ENCODE peak calls at places on chromosomes 11 and 22, in four cellular contexts. T is neuronal stem cell; M is activated naive CD8-positive, alpha-beta T cell treated with anti-CD3 and anti-CD28 coated beads for 36 hours; J is SHP77. R is an unnamed sample.

GRCh38 chr11:77026743-77027142 is 7.5 kb upstream of the B3GNT6 start:
- DNase-seq in T (no peak), M (no peak), J (no peak), R (no peak)

GRCh38 chr11:131870305-131870704 is 499.9 kb downstream of the NTM start:
- DNase-seq in T (no peak), M (no peak), J (no peak), R (no peak)

GRCh38 chr11:60928563-60929001 is 4.3 kb downstream of the TMEM132A start:
- DNase-seq in T (no peak), M (no peak), J (no peak), R (no peak)

GRCh38 chr11:34738237-34738636 is 117.3 kb downstream of the EHF start:
- DNase-seq in T (no peak), M (no peak), J (no peak), R (no peak)

GRCh38 chr22:27801197-27801615 is 350 bp downstream of the MN1 start:
- DNase-seq in T (peak; percentile 57), M (peak; percentile 42), J (no peak), R (no peak)

GRCh38 chr11:83573097-83573496 is 286.9 kb upstream of the CCDC90B start:
- DNase-seq in T (no peak), M (no peak), J (no peak), R (no peak)

GRCh38 chr11:60989108-60989650 is 17.7 kb downstream of the CD6 start:
- DNase-seq in T (no peak), M (no peak), J (no peak), R (no peak)

GRCh38 chr11:128521697-128522062 is 65.7 kb downstream of the ETS1 start:
- DNase-seq in T (no peak), M (no peak), J (no peak), R (peak; percentile 78)

GRCh38 chr22:49838771-49839717 is 11.4 kb upstream of the BRD1 start:
- DNase-seq in T (no peak), M (peak; percentile 88), J (no peak), R (no peak)

GRCh38 chr11:23252426-23252825 is 392.2 kb upstream of the CCDC179 start:
- DNase-seq in T (no peak), M (no peak), J (no peak), R (no peak)

GRCh38 chr11:113628912-113629311 is 77.2 kb downstream of the TMPRSS5 start:
- DNase-seq in T (peak; percentile 17), M (no peak), J (no peak), R (no peak)

GRCh38 chr11:66001941-66002647 is at the start of the genes BANF1 and EIF1AD:
- DNase-seq in T (peak; percentile 98), M (peak; percentile 93), J (peak; percentile 100), R (peak; percentile 95)

GRCh38 chr11:127369301-127369968 is 368.9 kb upstream of the KIRREL3 start:
- DNase-seq in T (no peak), M (no peak), J (no peak), R (no peak)

GRCh38 chr11:76566811-76567210 is 103.7 kb downstream of the LRRC32 start:
- DNase-seq in T (no peak), M (no peak), J (no peak), R (no peak)

GRCh38 chr11:26331911-26332571 is at the start of gene ANO3:
- DNase-seq in T (peak; percentile 91), M (peak; percentile 21), J (peak; percentile 73), R (peak; percentile 78)

GRCh38 chr11:74923125-74923524 is 25.8 kb downstream of the XRRA1 start:
- DNase-seq in T (no peak), M (no peak), J (no peak), R (no peak)

GRCh38 chr22:37218771-37219411 is 6.6 kb upstream of the SSTR3 start:
- DNase-seq in T (no peak), M (peak; percentile 81), J (no peak), R (no peak)

GRCh38 chr11:70322653-70323052 is 52.2 kb downstream of the PPFIA1 start:
- DNase-seq in T (no peak), M (no peak), J (no peak), R (no peak)

GRCh38 chr11:35096737-35097136 is 42.2 kb upstream of the CD44 start:
- DNase-seq in T (no peak), M (no peak), J (no peak), R (no peak)

GRCh38 chr11:118530683-118531596 is at the start of gene TMEM25:
- DNase-seq in T (peak; percentile 62), M (peak; percentile 85), J (peak; percentile 59), R (peak; percentile 57)

GRCh38 chr11:24132471-24132870 is 364.4 kb upstream of the LUZP2 start:
- DNase-seq in T (no peak), M (no peak), J (no peak), R (no peak)

GRCh38 chr11:67506426-67507032 is 1.4 kb upstream of the PITPNM1 start:
- DNase-seq in T (no peak), M (no peak), J (no peak), R (no peak)

GRCh38 chr11:10373929-10374328 is 69.1 kb downstream of the ADM start:
- DNase-seq in T (no peak), M (no peak), J (no peak), R (no peak)

GRCh38 chr22:49049691-49050090 is 778.0 kb downstream of the BRD1 start:
- DNase-seq in T (no peak), M (no peak), J (no peak), R (no peak)

GRCh38 chr22:19174106-19175025 is 4.2 kb downstream of the SLC25A1 start:
- DNase-seq in T (no peak), M (no peak), J (no peak), R (no peak)

GRCh38 chr11:72789493-72790131 is 4.2 kb downstream of the STARD10 start:
- DNase-seq in T (no peak), M (no peak), J (no peak), R (no peak)

GRCh38 chr11:38156495-38157146 is 1558.6 kb upstream of the RAG2 start:
- DNase-seq in T (no peak), M (no peak), J (no peak), R (no peak)

GRCh38 chr11:112343368-112344039 is 82.8 kb upstream of the PLET1 start:
- DNase-seq in T (no peak), M (no peak), J (peak; percentile 38), R (peak; percentile 68)

GRCh38 chr11:3193373-3194015 is 25.1 kb downstream of the MRGPRG start:
- DNase-seq in T (no peak), M (no peak), J (no peak), R (no peak)

GRCh38 chr11:26944866-26945664 is 48.8 kb upstream of the FIBIN start:
- DNase-seq in T (no peak), M (no peak), J (no peak), R (no peak)

GRCh38 chr11:127620660-127621059 is 620.1 kb upstream of the KIRREL3 start:
- DNase-seq in T (no peak), M (no peak), J (no peak), R (no peak)

GRCh38 chr22:31753005-31753633 is 700 bp upstream of the DEPDC5 start:
- DNase-seq in T (peak; percentile 66), M (peak; percentile 2), J (peak; percentile 87), R (peak; percentile 74)

GRCh38 chr11:103961010-103961409 is 75.4 kb upstream of the DDI1 start:
- DNase-seq in T (no peak), M (no peak), J (no peak), R (no peak)

GRCh38 chr11:81342956-81343355 is 1390.7 kb downstream of the FAM181B start:
- DNase-seq in T (no peak), M (no peak), J (no peak), R (no peak)

GRCh38 chr11:80815752-80816453 is 1375.1 kb upstream of the TENM4 start:
- DNase-seq in T (no peak), M (no peak), J (no peak), R (no peak)

GRCh38 chr11:92642146-92642919 is 327.1 kb upstream of the MTNR1B start:
- DNase-seq in T (no peak), M (no peak), J (no peak), R (no peak)

GRCh38 chr22:35915477-35916013 is 113.1 kb downstream of the RBFOX2 start:
- DNase-seq in T (no peak), M (no peak), J (no peak), R (no peak)